ENCODE peak calls at places on chromosomes 7 and 10, in ten cellular contexts. K is body of pancreas, T is transverse colon, Y is uterus, B is spleen, N is Peyer's patch, M is right lobe of liver, Z is suprapubic skin, D is A549, G is thyroid gland. S is an unnamed sample.

GRCh38 chr7:6251653-6252052 is 20.8 kb downstream of the CYTH3 start:
- DNase-seq in K (no peak), T (no peak), Y (no peak), B (no peak), N (no peak), M (no peak), Z (no peak), D (no peak), G (no peak), S (no peak)

GRCh38 chr7:2042650-2043049 is 190.1 kb downstream of the MAD1L1 start:
- DNase-seq in K (no peak), T (peak; percentile 2), Y (no peak), B (peak; percentile 56), N (no peak), M (peak; percentile 16), Z (peak; percentile 29), D (no peak), G (no peak), S (no peak)

GRCh38 chr7:70660154-70660818 is 471.7 kb upstream of the GALNT17 start:
- DNase-seq in K (no peak), T (peak; percentile 29), Y (no peak), B (peak; percentile 81), N (peak; percentile 32), M (no peak), Z (no peak), D (no peak), G (no peak), S (no peak)

GRCh38 chr7:41010418-41010817 is 692.5 kb downstream of the INHBA start:
- DNase-seq in K (no peak), T (no peak), Y (no peak), B (no peak), N (no peak), M (no peak), Z (no peak), D (no peak), G (no peak), S (peak; percentile 71)

GRCh38 chr7:13467111-13467547 is 522.3 kb downstream of the ETV1 start:
- DNase-seq in K (no peak), T (no peak), Y (no peak), B (no peak), N (no peak), M (no peak), Z (no peak), D (no peak), G (no peak), S (no peak)

GRCh38 chr10:119165171-119166110 is at the start of gene SFXN4:
- DNase-seq in K (peak; percentile 82), T (peak; percentile 85), Y (peak; percentile 81), B (peak; percentile 96), N (peak; percentile 78), M (peak; percentile 92), Z (peak; percentile 87), D (peak; percentile 76), G (peak; percentile 80), S (peak; percentile 94)

GRCh38 chr10:91525939-91526712 is 106.7 kb downstream of the PPP1R3C start:
- DNase-seq in K (peak; percentile 37), T (no peak), Y (no peak), B (no peak), N (no peak), M (peak; percentile 80), Z (no peak), D (no peak), G (no peak), S (no peak)

GRCh38 chr10:22252801-22253577 is 35.2 kb upstream of the EBLN1 start:
- DNase-seq in K (peak; percentile 19), T (peak; percentile 26), Y (peak; percentile 59), B (peak; percentile 86), N (peak; percentile 26), M (peak; percentile 57), Z (no peak), D (no peak), G (peak; percentile 37), S (peak; percentile 28)

GRCh38 chr10:132337019-132337418 is 5.0 kb downstream of the LRRC27 start:
- DNase-seq in K (no peak), T (no peak), Y (no peak), B (peak; percentile 78), N (no peak), M (no peak), Z (no peak), D (no peak), G (no peak), S (no peak)
- TF ChIP-seq POLR2A in K (no peak), T (no peak), Y (no peak), B (no peak), N (no peak), M (peak; percentile 17), Z (no peak), D (no peak), G (no peak), S (no peak)

GRCh38 chr10:46231087-46231486 is 55.7 kb upstream of the ANTXRL start:
- DNase-seq in K (no peak), T (no peak), Y (peak; percentile 1), B (peak; percentile 42), N (peak; percentile 2), M (no peak), Z (peak; percentile 28), D (no peak), G (no peak), S (no peak)

GRCh38 chr10:46230615-46231014 is 56.2 kb upstream of the ANTXRL start:
- DNase-seq in K (no peak), T (no peak), Y (no peak), B (no peak), N (no peak), M (no peak), Z (no peak), D (no peak), G (no peak), S (no peak)

GRCh38 chr10:46228076-46229071 is 58.4 kb upstream of the ANTXRL start:
- DNase-seq in K (peak; percentile 79), T (peak; percentile 72), Y (peak; percentile 47), B (peak; percentile 86), N (peak; percentile 65), M (peak; percentile 71), Z (peak; percentile 85), D (peak; percentile 85), G (peak; percentile 80), S (peak; percentile 65)

GRCh38 chr10:46227571-46228075 is 59.2 kb upstream of the ANTXRL start:
- DNase-seq in K (no peak), T (no peak), Y (peak; percentile 1), B (peak; percentile 58), N (no peak), M (no peak), Z (peak; percentile 37), D (no peak), G (no peak), S (peak; percentile 69)

GRCh38 chr10:46229144-46229563 is 57.6 kb upstream of the ANTXRL start:
- DNase-seq in K (peak; percentile 19), T (peak; percentile 21), Y (peak; percentile 1), B (peak; percentile 39), N (peak; percentile 15), M (no peak), Z (no peak), D (peak; percentile 56), G (no peak), S (no peak)
- TF ChIP-seq CTCF in K (peak; percentile 57), T (peak; percentile 47), Y (no peak), B (peak; percentile 12), N (peak; percentile 41), M (peak; percentile 38), Z (peak; percentile 39), D (peak; percentile 59), G (peak; percentile 17), S (no peak)

DNA sequence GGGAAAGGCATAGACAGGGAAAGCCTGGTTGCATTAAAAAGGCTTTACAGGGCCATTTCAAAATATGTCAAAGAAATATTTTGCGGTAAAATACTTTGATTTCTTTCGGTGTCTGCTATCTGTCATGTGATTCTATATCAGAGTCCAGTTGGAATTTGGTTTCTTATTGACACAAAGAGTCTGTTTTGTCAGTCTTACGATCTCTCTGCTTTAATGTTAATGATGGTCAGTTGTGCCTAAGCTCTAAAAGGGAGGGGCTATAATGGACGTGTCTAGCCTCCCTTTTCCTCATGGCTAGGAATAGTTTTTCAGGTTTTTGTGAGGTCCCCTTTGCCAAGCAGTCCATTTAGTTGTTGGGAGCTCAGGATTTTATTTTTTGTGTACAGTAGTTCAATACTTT is 31.5 kb downstream of the ORC5 start:
- DNase-seq in K (no peak), T (no peak), Y (no peak), B (no peak), N (no peak), M (no peak), Z (no peak), D (no peak), G (no peak), S (no peak)
- TF ChIP-seq POLR2A in K (no peak), T (no peak), Y (no peak), B (no peak), N (no peak), M (no peak), Z (no peak), D (no peak), G (no peak), S (no peak)

DNA sequence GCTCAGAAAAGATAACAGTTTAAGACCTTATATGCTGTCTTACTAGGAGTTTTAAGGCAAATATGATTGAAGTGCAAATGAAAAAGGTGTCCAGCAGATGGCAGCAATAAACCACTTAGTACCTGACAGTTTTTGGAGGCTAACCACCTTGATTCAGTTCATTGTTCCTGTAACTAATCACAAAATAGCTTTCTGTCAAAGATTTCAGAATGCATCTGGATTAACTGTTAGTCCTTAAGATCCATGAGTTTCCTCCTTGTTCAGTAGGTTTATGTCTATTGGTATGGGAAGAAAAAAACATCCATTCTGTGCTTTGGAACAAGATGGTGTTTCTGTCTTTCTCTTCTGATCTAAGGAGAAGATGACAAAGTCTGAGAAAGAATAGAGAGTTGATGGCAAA is 46.6 kb downstream of the CCSER2 start:
- DNase-seq in K (peak; percentile 50), T (no peak), Y (no peak), B (no peak), N (no peak), M (no peak), Z (no peak), D (peak; percentile 62), G (peak; percentile 37), S (peak; percentile 26)
- TF ChIP-seq CTCF in K (peak; percentile 65), T (peak; percentile 65), Y (peak; percentile 75), B (peak; percentile 20), N (peak; percentile 63), M (peak; percentile 70), Z (peak; percentile 49), D (peak; percentile 83), G (peak; percentile 86), S (no peak)

GRCh38 chr10:98414932-98415709 is at the start of gene PYROXD2:
- DNase-seq in K (peak; percentile 90), T (peak; percentile 93), Y (peak; percentile 92), B (peak; percentile 92), N (peak; percentile 62), M (peak; percentile 91), Z (peak; percentile 94), D (peak; percentile 75), G (peak; percentile 97), S (peak; percentile 97)
- TF ChIP-seq POLR2A in K (peak; percentile 64), T (peak; percentile 90), Y (peak; percentile 55), B (no peak), N (no peak), M (peak; percentile 71), Z (no peak), D (peak; percentile 87), G (no peak), S (no peak)